ENCODE peak calls at places on chromosomes 11 and 22, in eight cellular contexts. L is H7, G is lower leg skin, E is lower lobe of right lung, Y is left ventricle myocardium inferior, Q is AG09309, I is GM23248, A is SK-N-SH. P is an unnamed sample.
A peak's percentile ranks its signal among the peaks of the same experiment; 100 is the strongest.

GRCh38 chr11:69135420-69136363 is 20.0 kb upstream of the SMIM38 start:
- DNase-seq in L (no peak), G (no peak), E (no peak), Y (no peak), Q (no peak), I (no peak), A (no peak), P (no peak)

GRCh38 chr11:111684259-111684658 is 81.9 kb downstream of the PPP2R1B start:
- DNase-seq in L (no peak), G (no peak), E (no peak), Y (no peak), Q (no peak), I (no peak), A (no peak), P (no peak)

GRCh38 chr11:6992457-6993431 is 27.4 kb downstream of the ZNF214 start:
- DNase-seq in L (no peak), G (no peak), E (no peak), Y (no peak), Q (peak; percentile 84), I (peak; percentile 93), A (no peak), P (no peak)

GRCh38 chr11:46006418-46007070 is 84.1 kb downstream of the LARGE2 start:
- DNase-seq in L (peak; percentile 44), G (no peak), E (no peak), Y (no peak), Q (peak; percentile 55), I (peak; percentile 82), A (peak; percentile 65), P (peak; percentile 33)

GRCh38 chr22:39905686-39906085 is 4.8 kb downstream of the GRAP2 start:
- DNase-seq in L (no peak), G (no peak), E (no peak), Y (no peak), Q (no peak), I (no peak), A (no peak), P (no peak)

GRCh38 chr22:21014202-21015050 is 539 bp upstream of the P2RX6 start:
- DNase-seq in L (peak; percentile 99), G (peak; percentile 96), E (peak; percentile 90), Y (peak; percentile 90), Q (peak; percentile 46), I (peak; percentile 98), A (peak; percentile 96), P (peak; percentile 98)

GRCh38 chr11:30128269-30128932 is 102.4 kb upstream of the FSHB start:
- DNase-seq in L (peak; percentile 15), G (no peak), E (no peak), Y (no peak), Q (no peak), I (peak; percentile 80), A (peak; percentile 20), P (no peak)

GRCh38 chr11:114987171-114987760 is 308.9 kb downstream of the NXPE2 start:
- DNase-seq in L (no peak), G (no peak), E (no peak), Y (no peak), Q (no peak), I (no peak), A (no peak), P (peak; percentile 76)

GRCh38 chr22:27670701-27671412 is 130.7 kb downstream of the MN1 start:
- DNase-seq in L (peak; percentile 91), G (no peak), E (no peak), Y (peak; percentile 73), Q (no peak), I (peak; percentile 21), A (no peak), P (peak; percentile 94)

GRCh38 chr11:130070109-130070828 is 575 bp downstream of the APLP2 start:
- DNase-seq in L (peak; percentile 77), G (peak; percentile 89), E (peak; percentile 65), Y (peak; percentile 42), Q (no peak), I (peak; percentile 71), A (peak; percentile 80), P (peak; percentile 31)

GRCh38 chr11:46075168-46075567 is 46.1 kb downstream of the PHF21A start:
- DNase-seq in L (no peak), G (no peak), E (no peak), Y (no peak), Q (no peak), I (peak; percentile 30), A (no peak), P (no peak)

GRCh38 chr11:77151804-77152513 is 23.9 kb downstream of the MYO7A start:
- DNase-seq in L (no peak), G (no peak), E (peak; percentile 44), Y (no peak), Q (no peak), I (no peak), A (no peak), P (no peak)

GRCh38 chr22:17096095-17096494 is 11.3 kb downstream of the IL17RA start:
- DNase-seq in L (peak; percentile 9), G (no peak), E (no peak), Y (no peak), Q (no peak), I (no peak), A (no peak), P (no peak)

GRCh38 chr22:17346578-17346977 is 22.7 kb upstream of the CECR2 start:
- DNase-seq in L (no peak), G (no peak), E (no peak), Y (no peak), Q (no peak), I (no peak), A (no peak), P (no peak)

GRCh38 chr11:70112017-70112434 is 33.9 kb downstream of the ANO1 start:
- DNase-seq in L (no peak), G (no peak), E (no peak), Y (no peak), Q (no peak), I (peak; percentile 23), A (no peak), P (no peak)

GRCh38 chr22:38397189-38398097 is 57.6 kb downstream of the KCNJ4 start:
- DNase-seq in L (peak; percentile 75), G (peak; percentile 92), E (peak; percentile 74), Y (peak; percentile 64), Q (no peak), I (peak; percentile 57), A (no peak), P (no peak)

GRCh38 chr22:30575011-30575671 is 676 bp upstream of the GAL3ST1 start:
- DNase-seq in L (peak; percentile 86), G (no peak), E (no peak), Y (peak; percentile 30), Q (peak; percentile 57), I (peak; percentile 26), A (peak; percentile 84), P (peak; percentile 33)

GRCh38 chr22:34490911-34491310 is 570.6 kb upstream of the LARGE1 start:
- DNase-seq in L (no peak), G (no peak), E (no peak), Y (no peak), Q (no peak), I (no peak), A (no peak), P (no peak)
- H3K4me3 ChIP-seq in L (no peak overlapping the region), G (no peak overlapping the region), E (no peak overlapping the region), Y (no peak overlapping the region), Q (no peak overlapping the region), I (no peak overlapping the region), A (no peak overlapping the region), P (no peak overlapping the region)

GRCh38 chr11:86191874-86192273 is 52.7 kb upstream of the EED start:
- DNase-seq in L (no peak), G (no peak), E (no peak), Y (no peak), Q (no peak), I (no peak), A (no peak), P (no peak)

GRCh38 chr11:86194998-86195397 is 49.6 kb upstream of the EED start:
- DNase-seq in L (no peak), G (no peak), E (no peak), Y (no peak), Q (no peak), I (no peak), A (no peak), P (no peak)

GRCh38 chr11:86192858-86193257 is 51.7 kb upstream of the EED start:
- DNase-seq in L (no peak), G (no peak), E (no peak), Y (no peak), Q (no peak), I (no peak), A (no peak), P (no peak)

GRCh38 chr11:86196291-86196690 is 48.3 kb upstream of the EED start:
- DNase-seq in L (no peak), G (no peak), E (no peak), Y (no peak), Q (no peak), I (no peak), A (no peak), P (no peak)

DNA sequence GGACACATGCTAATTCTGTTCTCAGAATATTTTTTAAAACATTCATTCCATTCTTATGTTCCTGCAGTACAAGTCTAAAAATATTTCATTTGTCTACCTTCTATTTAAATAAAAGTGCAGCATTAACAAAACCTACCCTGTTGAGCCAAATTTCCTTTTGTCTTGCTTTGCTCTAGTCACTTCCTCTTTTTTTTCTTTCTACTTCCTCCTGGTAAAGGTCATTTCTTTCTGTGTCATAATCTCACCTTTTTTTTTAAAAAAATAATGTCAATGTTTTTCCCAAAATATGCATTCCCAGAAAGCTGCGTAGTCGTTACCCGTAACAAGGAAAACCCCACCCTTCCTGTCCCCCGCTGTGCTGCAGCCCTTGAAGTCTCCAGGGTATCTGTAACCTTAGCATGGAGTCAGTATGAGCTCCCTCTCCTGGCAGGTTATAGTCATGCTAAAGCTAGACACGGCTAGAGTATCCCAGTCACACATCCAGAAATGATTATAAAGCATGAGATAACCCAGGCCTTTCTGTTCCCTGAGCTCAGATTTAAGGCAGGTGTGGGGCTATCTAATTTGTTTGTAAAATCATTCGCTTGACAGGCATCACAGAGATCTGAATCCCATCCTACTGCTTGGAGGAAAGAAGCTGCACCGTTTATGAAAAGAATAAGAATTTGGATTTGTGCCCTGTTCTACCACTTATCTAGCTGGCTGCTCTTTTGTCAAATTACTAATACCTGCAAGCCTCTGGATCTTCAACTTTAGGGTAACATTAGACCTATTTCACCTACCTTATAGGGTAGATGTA is 51.1 kb upstream of the EED start:
- DNase-seq in L (peak; percentile 86), G (no peak), E (peak; percentile 63), Y (peak; percentile 69), Q (peak; percentile 46), I (peak; percentile 84), A (peak; percentile 72), P (peak; percentile 85)
- H3K4me3 ChIP-seq in L (no peak overlapping the region), G (no peak overlapping the region), E (peak overlapping the region; percentile 37), Y (peak overlapping the region; percentile 53), Q (no peak overlapping the region), I (peak overlapping the region; percentile 20), A (no peak overlapping the region), P (peak overlapping the region; percentile 38)

GRCh38 chr11:75557649-75558494 is 4.2 kb upstream of the SERPINH1 start:
- DNase-seq in L (no peak), G (peak; percentile 90), E (peak; percentile 69), Y (no peak), Q (peak; percentile 84), I (peak; percentile 97), A (no peak), P (no peak)
- H3K4me3 ChIP-seq in L (no peak overlapping the region), G (no peak overlapping the region), E (peak overlapping the region; percentile 27), Y (peak overlapping the region; percentile 41), Q (no peak overlapping the region), I (peak overlapping the region; percentile 51), A (no peak overlapping the region), P (no peak overlapping the region)

DNA sequence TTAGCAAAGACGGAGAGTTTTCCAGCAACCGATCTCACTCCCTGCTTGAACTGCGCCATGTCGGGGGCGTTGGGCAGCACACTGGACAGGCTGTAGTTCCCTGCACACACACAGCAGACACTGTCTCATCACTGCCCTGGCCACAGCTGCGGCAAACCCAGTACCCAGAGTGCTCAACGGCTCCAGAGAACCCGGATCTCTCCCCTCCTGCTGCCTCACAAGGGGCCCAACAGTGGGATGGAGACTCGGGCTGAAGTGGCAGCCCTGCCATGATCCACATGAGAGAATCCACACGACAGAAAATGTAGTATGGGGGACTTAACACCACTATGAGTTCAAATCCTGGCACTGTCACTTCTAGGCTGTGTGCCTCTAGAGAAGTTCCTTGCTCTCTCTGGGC is 58.0 kb downstream of the ARFGAP3 start:
- DNase-seq in L (no peak), G (peak; percentile 50), E (no peak), Y (no peak), Q (no peak), I (no peak), A (no peak), P (no peak)
- H3K4me3 ChIP-seq in L (no peak overlapping the region), G (no peak overlapping the region), E (no peak overlapping the region), Y (no peak overlapping the region), Q (no peak overlapping the region), I (no peak overlapping the region), A (no peak overlapping the region), P (no peak overlapping the region)

P was measured in WERI-Rb-1.